ENCODE peak calls at places on chromosomes 11 and 22, in eight cellular contexts. One of them, this sample, is unnamed.

GRCh38 chr11:1564535-1565172 is 7.4 kb downstream of the DUSP8 start:
- DNase-seq in C1 segment of cervical spinal cord: no peak
- DNase-seq in astrocyte of the spinal cord: peak; percentile 89
- DNase-seq in nucleus accumbens: peak; percentile 93
- DNase-seq in heart left ventricle: peak; percentile 82
- DNase-seq in kidney: peak; percentile 81
- DNase-seq in T47D: no peak
- DNase-seq in GM23338: peak; percentile 84
- DNase-seq in this sample: peak; percentile 98

GRCh38 chr11:93497575-93497974 is 45.6 kb downstream of the SMCO4 start:
- DNase-seq in C1 segment of cervical spinal cord: no peak
- DNase-seq in astrocyte of the spinal cord: no peak
- DNase-seq in nucleus accumbens: no peak
- DNase-seq in heart left ventricle: no peak
- DNase-seq in kidney: no peak
- DNase-seq in T47D: no peak
- DNase-seq in GM23338: no peak
- DNase-seq in this sample: no peak

GRCh38 chr11:57311109-57311936 is 13.4 kb downstream of the TNKS1BP1 start:
- DNase-seq in C1 segment of cervical spinal cord: peak; percentile 19
- DNase-seq in astrocyte of the spinal cord: peak; percentile 98
- DNase-seq in nucleus accumbens: peak; percentile 72
- DNase-seq in heart left ventricle: peak; percentile 94
- DNase-seq in kidney: peak; percentile 97
- DNase-seq in T47D: peak; percentile 99
- DNase-seq in GM23338: peak; percentile 97
- DNase-seq in this sample: peak; percentile 99

GRCh38 chr11:79173615-79174014 is 267.2 kb downstream of the TENM4 start:
- DNase-seq in C1 segment of cervical spinal cord: no peak
- DNase-seq in astrocyte of the spinal cord: peak; percentile 58
- DNase-seq in nucleus accumbens: peak; percentile 44
- DNase-seq in heart left ventricle: no peak
- DNase-seq in kidney: no peak
- DNase-seq in T47D: no peak
- DNase-seq in GM23338: peak; percentile 2
- DNase-seq in this sample: no peak

GRCh38 chr11:92302766-92303165 is 78.1 kb downstream of the FAT3 start:
- DNase-seq in C1 segment of cervical spinal cord: no peak
- DNase-seq in astrocyte of the spinal cord: peak; percentile 65
- DNase-seq in nucleus accumbens: no peak
- DNase-seq in heart left ventricle: no peak
- DNase-seq in kidney: no peak
- DNase-seq in T47D: no peak
- DNase-seq in GM23338: no peak
- DNase-seq in this sample: no peak

GRCh38 chr22:46054091-46054877 is 77.3 kb upstream of the WNT7B start:
- DNase-seq in C1 segment of cervical spinal cord: no peak
- DNase-seq in astrocyte of the spinal cord: peak; percentile 83
- DNase-seq in nucleus accumbens: no peak
- DNase-seq in heart left ventricle: peak; percentile 88
- DNase-seq in kidney: peak; percentile 92
- DNase-seq in T47D: no peak
- DNase-seq in GM23338: no peak
- DNase-seq in this sample: peak; percentile 76

GRCh38 chr11:81644239-81644840 is 1089.3 kb downstream of the FAM181B start:
- DNase-seq in C1 segment of cervical spinal cord: no peak
- DNase-seq in astrocyte of the spinal cord: peak; percentile 59
- DNase-seq in nucleus accumbens: peak; percentile 1
- DNase-seq in heart left ventricle: no peak
- DNase-seq in kidney: no peak
- DNase-seq in T47D: peak; percentile 16
- DNase-seq in GM23338: peak; percentile 89
- DNase-seq in this sample: peak; percentile 17

GRCh38 chr11:20119315-20119714 is 41.0 kb downstream of the DBX1 start:
- DNase-seq in C1 segment of cervical spinal cord: no peak
- DNase-seq in astrocyte of the spinal cord: no peak
- DNase-seq in nucleus accumbens: no peak
- DNase-seq in heart left ventricle: no peak
- DNase-seq in kidney: no peak
- DNase-seq in T47D: no peak
- DNase-seq in GM23338: no peak
- DNase-seq in this sample: no peak

GRCh38 chr22:43782448-43782847 is 29.7 kb downstream of the EFCAB6 start:
- DNase-seq in C1 segment of cervical spinal cord: no peak
- DNase-seq in astrocyte of the spinal cord: no peak
- DNase-seq in nucleus accumbens: no peak
- DNase-seq in heart left ventricle: no peak
- DNase-seq in kidney: no peak
- DNase-seq in T47D: no peak
- DNase-seq in GM23338: no peak
- DNase-seq in this sample: no peak